ENCODE peak calls at places on chromosomes 2 and 18, in four cellular contexts. One of them, this sample, is unnamed.

GRCh38 chr2:10490806-10491291 is 42.7 kb upstream of the ODC1 start:
- DNase-seq in cortex of kidney: no peak
- DNase-seq in non-pigmented ciliary epithelial cell: no peak
- DNase-seq in NCI-H1105 treated with DMSO at 0.1 percent for 48 hours: no peak
- DNase-seq in this sample: no peak

GRCh38 chr2:56077352-56077915 is 106.4 kb upstream of the CCDC85A start:
- DNase-seq in non-pigmented ciliary epithelial cell: peak
- DNase-seq in NCI-H1105 treated with DMSO at 0.1 percent for 48 hours: peak
- DNase-seq in cortex of kidney: no peak
- DNase-seq in this sample: peak

GRCh38 chr2:101972621-101973434 is 18.9 kb upstream of the IL1R2 start:
- DNase-seq in cortex of kidney: no peak
- DNase-seq in NCI-H1105 treated with DMSO at 0.1 percent for 48 hours: no peak
- DNase-seq in non-pigmented ciliary epithelial cell: peak
- DNase-seq in this sample: peak

GRCh38 chr2:9138507-9139085 is 68.0 kb upstream of the ASAP2 start:
- DNase-seq in cortex of kidney: no peak
- DNase-seq in NCI-H1105 treated with DMSO at 0.1 percent for 48 hours: no peak
- DNase-seq in non-pigmented ciliary epithelial cell: no peak
- DNase-seq in this sample: no peak

GRCh38 chr2:206853880-206854279 is 85.4 kb upstream of the CPO start:
- DNase-seq in NCI-H1105 treated with DMSO at 0.1 percent for 48 hours: no peak
- DNase-seq in cortex of kidney: no peak
- DNase-seq in non-pigmented ciliary epithelial cell: no peak
- DNase-seq in this sample: no peak

GRCh38 chr2:241344925-241345651 is 11.0 kb upstream of the FARP2 start:
- DNase-seq in NCI-H1105 treated with DMSO at 0.1 percent for 48 hours: no peak
- DNase-seq in cortex of kidney: no peak
- DNase-seq in non-pigmented ciliary epithelial cell: no peak
- DNase-seq in this sample: no peak

GRCh38 chr18:69411199-69411598 is 10.5 kb downstream of the DOK6 start:
- DNase-seq in non-pigmented ciliary epithelial cell: no peak
- DNase-seq in cortex of kidney: no peak
- DNase-seq in NCI-H1105 treated with DMSO at 0.1 percent for 48 hours: no peak
- DNase-seq in this sample: no peak

GRCh38 chr18:62883937-62884735 is 168.8 kb downstream of the PHLPP1 start:
- DNase-seq in cortex of kidney: no peak
- DNase-seq in non-pigmented ciliary epithelial cell: no peak
- DNase-seq in NCI-H1105 treated with DMSO at 0.1 percent for 48 hours: peak
- DNase-seq in this sample: no peak

GRCh38 chr2:8412586-8412985 is 269.3 kb upstream of the ID2 start:
- DNase-seq in NCI-H1105 treated with DMSO at 0.1 percent for 48 hours: no peak
- DNase-seq in cortex of kidney: no peak
- DNase-seq in non-pigmented ciliary epithelial cell: no peak
- DNase-seq in this sample: no peak